ENCODE peak calls at places on chromosomes 12 and 14, in four cellular contexts. I, B, J and P are unnamed samples.

GRCh38 chr12:122001379-122002209 is 20.1 kb upstream of the BCL7A start:
- DNase-seq in I (no peak), J (no peak), B (no peak), P (no peak)

GRCh38 chr12:18462437-18462836 is 201.1 kb downstream of the PIK3C2G start:
- DNase-seq in I (no peak), B (no peak), J (peak), P (no peak)

GRCh38 chr12:132606466-132606865 is 3.9 kb downstream of the LRCOL1 start:
- DNase-seq in B (no peak), J (no peak), I (no peak), P (no peak)

GRCh38 chr12:76012656-76013055 is 18.9 kb downstream of the PHLDA1 start:
- DNase-seq in J (no peak), B (no peak), I (no peak), P (no peak)

GRCh38 chr12:120534703-120535655 is 823 bp downstream of the RNF10 start:
- DNase-seq in B (peak), I (peak), J (peak), P (peak)

GRCh38 chr14:68888025-68888850 is 90.9 kb downstream of the ACTN1 start:
- DNase-seq in J (no peak), I (peak), B (no peak), P (no peak)

GRCh38 chr12:77847060-77847541 is 16.4 kb downstream of the NAV3 start:
- DNase-seq in B (peak), I (no peak), J (peak), P (no peak)

GRCh38 chr14:25048170-25049126 is 1.5 kb downstream of the STXBP6 start:
- DNase-seq in B (no peak), J (peak), I (no peak), P (no peak)

GRCh38 chr12:2633176-2633824 is 161.5 kb upstream of the FKBP4 start:
- DNase-seq in J (no peak), I (no peak), B (no peak), P (no peak)

GRCh38 chr14:40199101-40199500 is 766.9 kb upstream of the FBXO33 start:
- DNase-seq in I (no peak), J (no peak), B (no peak), P (no peak)

GRCh38 chr12:129870796-129871195 is 33.0 kb downstream of the TMEM132D start:
- DNase-seq in I (no peak), B (no peak), J (no peak), P (no peak)

GRCh38 chr12:118035194-118036041 is 18.9 kb downstream of the RFC5 start:
- DNase-seq in I (no peak), B (no peak), J (peak), P (no peak)

GRCh38 chr12:64532734-64533351 is 77.5 kb upstream of the RASSF3 start:
- DNase-seq in J (no peak), I (no peak), B (no peak), P (no peak)

GRCh38 chr14:34106310-34106709 is 155.4 kb upstream of the EGLN3 start:
- DNase-seq in B (no peak), I (no peak), J (no peak), P (no peak)

GRCh38 chr14:54574528-54574927 is 7.6 kb downstream of the SAMD4A start:
- DNase-seq in I (no peak), J (no peak), B (no peak), P (no peak)

GRCh38 chr14:50874842-50875241 is 3.0 kb downstream of the ABHD12B start:
- DNase-seq in J (no peak), B (no peak), I (no peak), P (no peak)

GRCh38 chr12:212383-212798 is 1.6 kb downstream of the SLC6A12 start:
- DNase-seq in I (no peak), B (no peak), J (no peak), P (no peak)

GRCh38 chr12:116955382-116956021 is 44.8 kb downstream of the FBXW8 start:
- DNase-seq in I (no peak), J (peak), B (peak), P (peak)

GRCh38 chr12:113259499-113259953 is 38.3 kb downstream of the TPCN1 start:
- DNase-seq in I (peak), J (peak), B (no peak), P (no peak)

GRCh38 chr12:123958876-123959275 is 13.8 kb downstream of the CCDC92 start:
- DNase-seq in I (no peak), J (no peak), B (no peak), P (no peak)

GRCh38 chr12:106227641-106228319 is 20.0 kb downstream of the CKAP4 start:
- DNase-seq in I (no peak), B (no peak), J (peak), P (peak)

GRCh38 chr12:11697670-11698387 is 48.4 kb downstream of the ETV6 start:
- DNase-seq in I (no peak), B (no peak), J (peak), P (no peak)

GRCh38 chr12:11998944-11999315 is 71.8 kb upstream of the BCL2L14 start:
- DNase-seq in I (no peak), J (no peak), B (no peak), P (no peak)

GRCh38 chr12:57881035-57881973 is 34.8 kb upstream of the CTDSP2 start:
- DNase-seq in I (no peak), J (peak), B (no peak), P (no peak)

GRCh38 chr14:69879175-69880047 is at the start of gene SMOC1:
- DNase-seq in I (no peak), B (no peak), J (peak), P (no peak)

GRCh38 chr12:3667485-3667884 is 85.4 kb downstream of the CRACR2A start:
- DNase-seq in J (no peak), B (no peak), I (no peak), P (no peak)

GRCh38 chr14:54772451-54772881 is 130.2 kb downstream of the GCH1 start:
- DNase-seq in J (peak), B (no peak), I (no peak), P (no peak)

GRCh38 chr12:99954724-99955123 is 30.0 kb downstream of the ANKS1B start:
- DNase-seq in J (no peak), I (no peak), B (no peak), P (no peak)

GRCh38 chr14:74804219-74804825 is 41.2 kb downstream of the YLPM1 start:
- DNase-seq in I (no peak), J (peak), B (peak), P (peak)

GRCh38 chr14:49972840-49973239 is 80.0 kb downstream of the ARF6 start:
- DNase-seq in J (peak), I (no peak), B (no peak), P (no peak)

GRCh38 chr12:1927751-1928351 is 9.4 kb upstream of the CACNA2D4 start:
- DNase-seq in J (peak), B (no peak), I (no peak), P (no peak)

DNA sequence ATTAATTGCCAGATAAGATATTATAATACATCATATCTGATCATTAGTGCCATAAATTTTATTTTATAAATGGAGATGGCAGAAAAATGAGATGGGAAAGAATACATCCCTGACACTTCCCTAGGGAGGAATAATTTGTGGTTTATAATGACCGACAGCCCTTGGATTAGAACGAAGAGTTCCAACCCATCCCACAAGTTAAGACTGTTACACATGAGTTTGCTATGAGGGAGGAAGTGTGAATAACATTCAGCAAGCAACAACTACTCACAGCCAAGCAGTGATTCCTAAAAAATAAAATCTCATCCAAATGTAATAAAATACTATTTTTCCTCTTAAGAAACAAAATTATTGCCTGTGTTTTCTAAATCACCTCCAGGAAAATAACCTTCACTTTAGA is 299.0 kb downstream of the CCDC91 start:
- DNase-seq in J (peak), I (no peak), B (no peak), P (no peak)
- H3K4me3 ChIP-seq in J (no peak), I (no peak), B (no peak), P (no peak)

DNA sequence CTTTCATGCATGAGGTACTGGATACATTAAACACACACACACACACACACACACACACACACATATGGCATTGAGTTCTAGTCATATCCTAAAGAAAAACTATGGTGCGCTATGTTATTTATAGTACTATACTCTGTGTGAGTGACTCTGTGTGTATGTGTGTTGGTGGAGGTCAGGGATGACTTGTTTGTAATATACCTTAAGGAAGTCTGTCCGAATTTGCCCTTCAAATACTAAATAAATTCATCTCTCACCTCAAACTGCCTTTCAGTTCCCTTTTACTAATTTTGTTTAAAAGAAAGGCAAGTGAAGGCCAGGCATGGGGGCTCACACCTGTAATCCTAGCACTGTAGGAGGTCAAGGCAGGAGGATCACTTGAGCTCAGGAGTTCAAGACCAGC is 2.1 kb upstream of the AKAP5 start:
- DNase-seq in B (peak), I (no peak), J (no peak), P (no peak)
- H3K4me3 ChIP-seq in B (peak), I (no peak), J (no peak), P (no peak)

GRCh38 chr12:46831335-46832083 is 5.7 kb upstream of the SLC38A4 start:
- DNase-seq in B (no peak), J (no peak), I (no peak), P (no peak)

GRCh38 chr12:46830731-46831334 is 5.0 kb upstream of the SLC38A4 start:
- DNase-seq in I (no peak), J (no peak), B (no peak), P (no peak)

GRCh38 chr12:46824709-46825108 is 1.1 kb downstream of the SLC38A4 start:
- DNase-seq in I (no peak), J (no peak), B (no peak), P (no peak)

GRCh38 chr12:46825526-46826414 is at the start of gene SLC38A4:
- DNase-seq in B (no peak), J (peak), I (no peak), P (no peak)
- H3K4me3 ChIP-seq in B (no peak), J (peak), I (peak), P (no peak)

GRCh38 chr14:60315181-60315580 is 66.2 kb downstream of the PPM1A start:
- DNase-seq in I (no peak), B (no peak), J (no peak), P (no peak)

GRCh38 chr14:60310086-60310684 is 61.2 kb downstream of the PPM1A start:
- DNase-seq in I (no peak), J (no peak), B (no peak), P (no peak)

GRCh38 chr14:60315591-60315990 is 66.6 kb downstream of the PPM1A start:
- DNase-seq in J (no peak), B (no peak), I (no peak), P (no peak)

GRCh38 chr14:60311417-60311816 is 62.4 kb downstream of the PPM1A start:
- DNase-seq in J (peak), B (no peak), I (no peak), P (peak)

GRCh38 chr14:60313093-60313492 is 64.1 kb downstream of the PPM1A start:
- DNase-seq in J (no peak), B (no peak), I (no peak), P (no peak)
- H3K4me3 ChIP-seq in J (no peak), B (no peak), I (no peak), P (no peak)

DNA sequence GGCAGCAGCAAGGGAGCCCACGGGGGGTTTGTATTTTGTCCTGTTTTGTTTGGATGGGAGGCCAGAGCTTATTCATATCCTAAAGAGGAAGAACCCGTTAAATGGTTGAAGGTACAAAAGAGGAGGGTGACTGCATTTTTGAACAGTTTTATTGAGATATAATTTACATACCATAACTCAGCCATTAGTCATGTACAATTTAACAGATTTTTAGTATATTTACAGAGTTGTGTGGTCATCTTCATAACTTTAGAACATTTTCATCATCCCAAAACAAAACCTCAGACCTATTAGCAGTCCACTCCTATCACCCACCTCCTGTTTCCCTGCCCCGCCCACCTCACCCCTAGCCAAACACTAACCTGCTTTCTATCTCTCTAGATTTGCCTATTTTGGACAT is 12.6 kb downstream of the NRDE2 start:
- DNase-seq in B (no peak), J (no peak), I (no peak), P (no peak)
- H3K4me3 ChIP-seq in B (no peak), J (no peak), I (no peak), P (no peak)

GRCh38 chr14:88522393-88522792 is 32.4 kb downstream of the PTPN21 start:
- DNase-seq in B (no peak), I (no peak), J (peak), P (no peak)
- H3K4me3 ChIP-seq in B (no peak), I (no peak), J (no peak), P (no peak)

DNA sequence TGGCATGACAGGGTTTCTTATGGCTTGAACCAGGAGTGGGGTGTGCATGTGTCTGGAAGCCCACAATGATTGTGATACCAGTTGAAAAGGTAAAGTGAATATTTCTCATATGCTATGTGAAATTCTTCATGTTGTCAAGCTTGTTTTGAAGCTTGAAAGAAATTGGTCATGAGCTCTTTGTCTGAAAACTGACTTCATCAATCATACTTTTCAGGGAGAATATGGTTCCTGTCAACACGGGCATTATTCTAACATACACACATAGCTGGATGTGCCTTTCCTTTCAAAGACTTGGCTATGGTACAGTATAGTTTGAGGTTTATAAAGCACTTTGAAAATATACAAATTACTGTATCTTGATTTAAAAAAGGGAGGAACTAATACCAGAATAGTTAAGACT is 158.8 kb downstream of the KCNH5 start:
- DNase-seq in I (no peak), B (no peak), J (no peak), P (no peak)
- H3K4me3 ChIP-seq in I (no peak), B (no peak), J (no peak), P (no peak)

GRCh38 chr14:103879118-103879569 is 31.8 kb upstream of the PPP1R13B start:
- DNase-seq in I (no peak), J (no peak), B (no peak), P (no peak)
- H3K4me3 ChIP-seq in I (peak), J (no peak), B (no peak), P (no peak)